ENCODE peak calls at places on chromosomes 3 and 15, in six cellular contexts. One of them, this sample, is unnamed.

GRCh38 chr3:194322701-194323174 is 28.4 kb downstream of the CPN2 start:
- DNase-seq in GM10248: no peak
- DNase-seq in ACHN: peak
- DNase-seq in SW480: peak
- DNase-seq in activated CD4-positive, CD25-positive, alpha-beta regulatory T cell treated with anti-CD3 and anti-CD28 coated beads, Interleukin-2, amount 50 U/mL, for 16 hours: no peak
- DNase-seq in GM12891: no peak
- DNase-seq in this sample: no peak

GRCh38 chr3:81622395-81622794 is 139.1 kb downstream of the GBE1 start:
- DNase-seq in GM10248: no peak
- DNase-seq in ACHN: no peak
- DNase-seq in SW480: no peak
- DNase-seq in activated CD4-positive, CD25-positive, alpha-beta regulatory T cell treated with anti-CD3 and anti-CD28 coated beads, Interleukin-2, amount 50 U/mL, for 16 hours: no peak
- DNase-seq in GM12891: no peak
- DNase-seq in this sample: no peak

GRCh38 chr15:53033709-53034108 is 243.6 kb upstream of the ONECUT1 start:
- DNase-seq in GM10248: no peak
- DNase-seq in ACHN: no peak
- DNase-seq in SW480: no peak
- DNase-seq in activated CD4-positive, CD25-positive, alpha-beta regulatory T cell treated with anti-CD3 and anti-CD28 coated beads, Interleukin-2, amount 50 U/mL, for 16 hours: no peak
- DNase-seq in GM12891: no peak
- DNase-seq in this sample: no peak

GRCh38 chr3:45079715-45080114 is 53.6 kb downstream of the CLEC3B start:
- DNase-seq in GM10248: no peak
- DNase-seq in ACHN: no peak
- DNase-seq in SW480: no peak
- DNase-seq in activated CD4-positive, CD25-positive, alpha-beta regulatory T cell treated with anti-CD3 and anti-CD28 coated beads, Interleukin-2, amount 50 U/mL, for 16 hours: no peak
- DNase-seq in GM12891: no peak
- DNase-seq in this sample: no peak

GRCh38 chr3:108767258-108767657 is 10.0 kb upstream of the RETNLB start:
- DNase-seq in GM10248: no peak
- DNase-seq in ACHN: no peak
- DNase-seq in SW480: no peak
- DNase-seq in activated CD4-positive, CD25-positive, alpha-beta regulatory T cell treated with anti-CD3 and anti-CD28 coated beads, Interleukin-2, amount 50 U/mL, for 16 hours: no peak
- DNase-seq in GM12891: no peak
- DNase-seq in this sample: no peak

GRCh38 chr3:142501004-142501926 is 53.4 kb upstream of the XRN1 start:
- DNase-seq in GM10248: no peak
- DNase-seq in ACHN: no peak
- DNase-seq in SW480: no peak
- DNase-seq in activated CD4-positive, CD25-positive, alpha-beta regulatory T cell treated with anti-CD3 and anti-CD28 coated beads, Interleukin-2, amount 50 U/mL, for 16 hours: no peak
- DNase-seq in GM12891: no peak
- DNase-seq in this sample: no peak

GRCh38 chr3:72906154-72906553 is 18.3 kb downstream of the GXYLT2 start:
- DNase-seq in GM10248: no peak
- DNase-seq in ACHN: no peak
- DNase-seq in SW480: no peak
- DNase-seq in activated CD4-positive, CD25-positive, alpha-beta regulatory T cell treated with anti-CD3 and anti-CD28 coated beads, Interleukin-2, amount 50 U/mL, for 16 hours: no peak
- DNase-seq in GM12891: no peak
- DNase-seq in this sample: no peak

GRCh38 chr15:33197636-33198035 is 3.1 kb upstream of the FMN1 start:
- DNase-seq in GM10248: no peak
- DNase-seq in ACHN: no peak
- DNase-seq in SW480: no peak
- DNase-seq in activated CD4-positive, CD25-positive, alpha-beta regulatory T cell treated with anti-CD3 and anti-CD28 coated beads, Interleukin-2, amount 50 U/mL, for 16 hours: no peak
- DNase-seq in GM12891: no peak
- DNase-seq in this sample: no peak

GRCh38 chr15:54353726-54354125 is 375.5 kb downstream of the UNC13C start:
- DNase-seq in GM10248: no peak
- DNase-seq in ACHN: no peak
- DNase-seq in SW480: no peak
- DNase-seq in activated CD4-positive, CD25-positive, alpha-beta regulatory T cell treated with anti-CD3 and anti-CD28 coated beads, Interleukin-2, amount 50 U/mL, for 16 hours: no peak
- DNase-seq in GM12891: no peak
- DNase-seq in this sample: no peak

GRCh38 chr3:8579101-8579500 is 65.5 kb downstream of the SSUH2 start:
- DNase-seq in GM10248: peak
- DNase-seq in ACHN: no peak
- DNase-seq in SW480: no peak
- DNase-seq in activated CD4-positive, CD25-positive, alpha-beta regulatory T cell treated with anti-CD3 and anti-CD28 coated beads, Interleukin-2, amount 50 U/mL, for 16 hours: no peak
- DNase-seq in GM12891: no peak
- DNase-seq in this sample: peak

GRCh38 chr3:111769965-111770364 is 89.1 kb upstream of the PHLDB2 start:
- DNase-seq in GM10248: no peak
- DNase-seq in ACHN: no peak
- DNase-seq in SW480: no peak
- DNase-seq in activated CD4-positive, CD25-positive, alpha-beta regulatory T cell treated with anti-CD3 and anti-CD28 coated beads, Interleukin-2, amount 50 U/mL, for 16 hours: no peak
- DNase-seq in GM12891: no peak
- DNase-seq in this sample: no peak

GRCh38 chr3:174243194-174243593 is 615.9 kb upstream of the NAALADL2 start:
- DNase-seq in GM10248: no peak
- DNase-seq in ACHN: no peak
- DNase-seq in SW480: no peak
- DNase-seq in activated CD4-positive, CD25-positive, alpha-beta regulatory T cell treated with anti-CD3 and anti-CD28 coated beads, Interleukin-2, amount 50 U/mL, for 16 hours: no peak
- DNase-seq in GM12891: no peak
- DNase-seq in this sample: no peak

GRCh38 chr15:66912001-66912400 is 153.4 kb upstream of the SMAD3 start:
- DNase-seq in GM10248: no peak
- DNase-seq in ACHN: no peak
- DNase-seq in SW480: peak
- DNase-seq in activated CD4-positive, CD25-positive, alpha-beta regulatory T cell treated with anti-CD3 and anti-CD28 coated beads, Interleukin-2, amount 50 U/mL, for 16 hours: no peak
- DNase-seq in GM12891: no peak
- DNase-seq in this sample: no peak

GRCh38 chr3:30626443-30627181 is 20.2 kb downstream of the TGFBR2 start:
- DNase-seq in GM10248: no peak
- DNase-seq in ACHN: no peak
- DNase-seq in SW480: peak
- DNase-seq in activated CD4-positive, CD25-positive, alpha-beta regulatory T cell treated with anti-CD3 and anti-CD28 coated beads, Interleukin-2, amount 50 U/mL, for 16 hours: no peak
- DNase-seq in GM12891: no peak
- DNase-seq in this sample: no peak

GRCh38 chr3:126371096-126371705 is 14.0 kb upstream of the KLF15 start:
- DNase-seq in GM10248: no peak
- DNase-seq in ACHN: no peak
- DNase-seq in SW480: no peak
- DNase-seq in activated CD4-positive, CD25-positive, alpha-beta regulatory T cell treated with anti-CD3 and anti-CD28 coated beads, Interleukin-2, amount 50 U/mL, for 16 hours: no peak
- DNase-seq in GM12891: no peak
- DNase-seq in this sample: no peak

GRCh38 chr3:120741320-120741719 is 996 bp downstream of the RABL3 start:
- DNase-seq in GM10248: no peak
- DNase-seq in ACHN: no peak
- DNase-seq in SW480: no peak
- DNase-seq in activated CD4-positive, CD25-positive, alpha-beta regulatory T cell treated with anti-CD3 and anti-CD28 coated beads, Interleukin-2, amount 50 U/mL, for 16 hours: no peak
- DNase-seq in GM12891: no peak
- DNase-seq in this sample: no peak

GRCh38 chr15:91909574-91909973 is 56.1 kb downstream of the SLCO3A1 start:
- DNase-seq in GM10248: no peak
- DNase-seq in ACHN: no peak
- DNase-seq in SW480: no peak
- DNase-seq in activated CD4-positive, CD25-positive, alpha-beta regulatory T cell treated with anti-CD3 and anti-CD28 coated beads, Interleukin-2, amount 50 U/mL, for 16 hours: no peak
- DNase-seq in GM12891: no peak
- DNase-seq in this sample: no peak

GRCh38 chr3:65666426-65667091 is 372.2 kb downstream of the MAGI1 start:
- DNase-seq in GM10248: no peak
- DNase-seq in ACHN: no peak
- DNase-seq in SW480: no peak
- DNase-seq in activated CD4-positive, CD25-positive, alpha-beta regulatory T cell treated with anti-CD3 and anti-CD28 coated beads, Interleukin-2, amount 50 U/mL, for 16 hours: no peak
- DNase-seq in GM12891: no peak
- DNase-seq in this sample: no peak

GRCh38 chr15:57489122-57489521 is 102.6 kb upstream of the MYZAP start:
- DNase-seq in GM10248: no peak
- DNase-seq in ACHN: no peak
- DNase-seq in SW480: no peak
- DNase-seq in activated CD4-positive, CD25-positive, alpha-beta regulatory T cell treated with anti-CD3 and anti-CD28 coated beads, Interleukin-2, amount 50 U/mL, for 16 hours: no peak
- DNase-seq in GM12891: no peak
- DNase-seq in this sample: no peak

GRCh38 chr3:136186330-136186729 is 9.8 kb downstream of the MSL2 start:
- DNase-seq in GM10248: no peak
- DNase-seq in ACHN: no peak
- DNase-seq in SW480: no peak
- DNase-seq in activated CD4-positive, CD25-positive, alpha-beta regulatory T cell treated with anti-CD3 and anti-CD28 coated beads, Interleukin-2, amount 50 U/mL, for 16 hours: no peak
- DNase-seq in GM12891: no peak
- DNase-seq in this sample: no peak

GRCh38 chr15:85048430-85048829 is 66.8 kb downstream of the PDE8A start:
- DNase-seq in GM10248: no peak
- DNase-seq in ACHN: no peak
- DNase-seq in SW480: no peak
- DNase-seq in activated CD4-positive, CD25-positive, alpha-beta regulatory T cell treated with anti-CD3 and anti-CD28 coated beads, Interleukin-2, amount 50 U/mL, for 16 hours: no peak
- DNase-seq in GM12891: no peak
- DNase-seq in this sample: no peak

GRCh38 chr15:38705421-38706219 is 141.0 kb upstream of the RASGRP1 start:
- DNase-seq in GM10248: no peak
- DNase-seq in ACHN: no peak
- DNase-seq in SW480: no peak
- DNase-seq in activated CD4-positive, CD25-positive, alpha-beta regulatory T cell treated with anti-CD3 and anti-CD28 coated beads, Interleukin-2, amount 50 U/mL, for 16 hours: no peak
- DNase-seq in GM12891: no peak
- DNase-seq in this sample: no peak

GRCh38 chr15:22958487-22959280 is 21.5 kb downstream of the CYFIP1 start:
- DNase-seq in GM10248: no peak
- DNase-seq in ACHN: no peak
- DNase-seq in SW480: no peak
- DNase-seq in activated CD4-positive, CD25-positive, alpha-beta regulatory T cell treated with anti-CD3 and anti-CD28 coated beads, Interleukin-2, amount 50 U/mL, for 16 hours: no peak
- DNase-seq in GM12891: no peak
- DNase-seq in this sample: no peak

GRCh38 chr3:9715764-9716437 is 12.3 kb downstream of the CPNE9 start:
- DNase-seq in GM10248: no peak
- DNase-seq in ACHN: peak
- DNase-seq in SW480: peak
- DNase-seq in activated CD4-positive, CD25-positive, alpha-beta regulatory T cell treated with anti-CD3 and anti-CD28 coated beads, Interleukin-2, amount 50 U/mL, for 16 hours: no peak
- DNase-seq in GM12891: no peak
- DNase-seq in this sample: no peak

GRCh38 chr15:72285402-72285801 is 13.0 kb upstream of the PARP6 start:
- DNase-seq in GM10248: no peak
- DNase-seq in ACHN: no peak
- DNase-seq in SW480: no peak
- DNase-seq in activated CD4-positive, CD25-positive, alpha-beta regulatory T cell treated with anti-CD3 and anti-CD28 coated beads, Interleukin-2, amount 50 U/mL, for 16 hours: no peak
- DNase-seq in GM12891: no peak
- DNase-seq in this sample: no peak

GRCh38 chr3:155086041-155086440 is 5.9 kb downstream of the MME start:
- DNase-seq in GM10248: no peak
- DNase-seq in ACHN: no peak
- DNase-seq in SW480: no peak
- DNase-seq in activated CD4-positive, CD25-positive, alpha-beta regulatory T cell treated with anti-CD3 and anti-CD28 coated beads, Interleukin-2, amount 50 U/mL, for 16 hours: no peak
- DNase-seq in GM12891: no peak
- DNase-seq in this sample: no peak

GRCh38 chr3:11307830-11308432 is 35.7 kb downstream of the ATG7 start:
- DNase-seq in GM10248: no peak
- DNase-seq in ACHN: no peak
- DNase-seq in SW480: no peak
- DNase-seq in activated CD4-positive, CD25-positive, alpha-beta regulatory T cell treated with anti-CD3 and anti-CD28 coated beads, Interleukin-2, amount 50 U/mL, for 16 hours: no peak
- DNase-seq in GM12891: no peak
- DNase-seq in this sample: no peak

GRCh38 chr3:84836961-84837360 is 121.8 kb upstream of the CADM2 start:
- DNase-seq in GM10248: no peak
- DNase-seq in ACHN: no peak
- DNase-seq in SW480: peak
- DNase-seq in activated CD4-positive, CD25-positive, alpha-beta regulatory T cell treated with anti-CD3 and anti-CD28 coated beads, Interleukin-2, amount 50 U/mL, for 16 hours: no peak
- DNase-seq in GM12891: no peak
- DNase-seq in this sample: no peak

GRCh38 chr3:193850084-193850619 is 257.1 kb downstream of the OPA1 start:
- DNase-seq in GM10248: no peak
- DNase-seq in ACHN: no peak
- DNase-seq in SW480: no peak
- DNase-seq in activated CD4-positive, CD25-positive, alpha-beta regulatory T cell treated with anti-CD3 and anti-CD28 coated beads, Interleukin-2, amount 50 U/mL, for 16 hours: no peak
- DNase-seq in GM12891: no peak
- DNase-seq in this sample: no peak

GRCh38 chr15:60590935-60591490 is 112.1 kb upstream of the ICE2 start:
- DNase-seq in GM10248: peak
- DNase-seq in ACHN: peak
- DNase-seq in SW480: peak
- DNase-seq in activated CD4-positive, CD25-positive, alpha-beta regulatory T cell treated with anti-CD3 and anti-CD28 coated beads, Interleukin-2, amount 50 U/mL, for 16 hours: no peak
- DNase-seq in GM12891: peak
- DNase-seq in this sample: peak

GRCh38 chr15:52466134-52466701 is 62.5 kb downstream of the MYO5A start:
- DNase-seq in GM10248: peak
- DNase-seq in ACHN: no peak
- DNase-seq in SW480: no peak
- DNase-seq in activated CD4-positive, CD25-positive, alpha-beta regulatory T cell treated with anti-CD3 and anti-CD28 coated beads, Interleukin-2, amount 50 U/mL, for 16 hours: no peak
- DNase-seq in GM12891: peak
- DNase-seq in this sample: peak

GRCh38 chr15:42419369-42419768 is 60.1 kb downstream of the CAPN3 start:
- DNase-seq in GM10248: no peak
- DNase-seq in ACHN: no peak
- DNase-seq in SW480: no peak
- DNase-seq in activated CD4-positive, CD25-positive, alpha-beta regulatory T cell treated with anti-CD3 and anti-CD28 coated beads, Interleukin-2, amount 50 U/mL, for 16 hours: no peak
- DNase-seq in GM12891: no peak
- DNase-seq in this sample: no peak

GRCh38 chr15:25378501-25378901 is 60.3 kb downstream of the UBE3A start:
- DNase-seq in GM10248: no peak
- DNase-seq in ACHN: no peak
- DNase-seq in SW480: no peak
- DNase-seq in activated CD4-positive, CD25-positive, alpha-beta regulatory T cell treated with anti-CD3 and anti-CD28 coated beads, Interleukin-2, amount 50 U/mL, for 16 hours: no peak
- DNase-seq in GM12891: no peak
- DNase-seq in this sample: no peak

GRCh38 chr3:129106866-129107565 is 14.6 kb downstream of the RAB43 start:
- DNase-seq in GM10248: no peak
- DNase-seq in ACHN: no peak
- DNase-seq in SW480: no peak
- DNase-seq in activated CD4-positive, CD25-positive, alpha-beta regulatory T cell treated with anti-CD3 and anti-CD28 coated beads, Interleukin-2, amount 50 U/mL, for 16 hours: no peak
- DNase-seq in GM12891: no peak
- DNase-seq in this sample: no peak

GRCh38 chr3:198076722-198077308 is 116.8 kb downstream of the LMLN start:
- DNase-seq in GM10248: no peak
- DNase-seq in ACHN: no peak
- DNase-seq in SW480: no peak
- DNase-seq in activated CD4-positive, CD25-positive, alpha-beta regulatory T cell treated with anti-CD3 and anti-CD28 coated beads, Interleukin-2, amount 50 U/mL, for 16 hours: no peak
- DNase-seq in GM12891: no peak
- DNase-seq in this sample: no peak

GRCh38 chr15:45616901-45617323 is 17.9 kb upstream of the SQOR start:
- DNase-seq in GM10248: no peak
- DNase-seq in ACHN: no peak
- DNase-seq in SW480: no peak
- DNase-seq in activated CD4-positive, CD25-positive, alpha-beta regulatory T cell treated with anti-CD3 and anti-CD28 coated beads, Interleukin-2, amount 50 U/mL, for 16 hours: no peak
- DNase-seq in GM12891: no peak
- DNase-seq in this sample: no peak

GRCh38 chr3:193016437-193016887 is 98.8 kb upstream of the MB21D2 start:
- DNase-seq in GM10248: no peak
- DNase-seq in ACHN: no peak
- DNase-seq in SW480: no peak
- DNase-seq in activated CD4-positive, CD25-positive, alpha-beta regulatory T cell treated with anti-CD3 and anti-CD28 coated beads, Interleukin-2, amount 50 U/mL, for 16 hours: no peak
- DNase-seq in GM12891: no peak
- DNase-seq in this sample: no peak

GRCh38 chr3:51145811-51146585 is 239.1 kb upstream of the MANF start:
- DNase-seq in GM10248: no peak
- DNase-seq in ACHN: no peak
- DNase-seq in SW480: no peak
- DNase-seq in activated CD4-positive, CD25-positive, alpha-beta regulatory T cell treated with anti-CD3 and anti-CD28 coated beads, Interleukin-2, amount 50 U/mL, for 16 hours: no peak
- DNase-seq in GM12891: no peak
- DNase-seq in this sample: no peak

GRCh38 chr3:168884353-168884903 is 779.1 kb downstream of the MECOM start:
- DNase-seq in GM10248: no peak
- DNase-seq in ACHN: peak
- DNase-seq in SW480: no peak
- DNase-seq in activated CD4-positive, CD25-positive, alpha-beta regulatory T cell treated with anti-CD3 and anti-CD28 coated beads, Interleukin-2, amount 50 U/mL, for 16 hours: no peak
- DNase-seq in GM12891: no peak
- DNase-seq in this sample: no peak